ENCODE peak calls at places on chromosomes 1 and 21, in nine cellular contexts. N, H, V, X, J, C, A, G and I are unnamed samples.

GRCh38 chr1:98932184-98932583 is 72.5 kb downstream of the PLPPR5 start:
- DNase-seq in A (no peak), H (no peak), G (no peak), J (no peak), C (no peak), N (no peak), V (no peak), X (no peak), I (no peak)

GRCh38 chr1:28339551-28339950 is 10.7 kb downstream of the MED18 start:
- DNase-seq in G (no peak), A (no peak), C (no peak), J (no peak), N (no peak), H (no peak), V (no peak), X (no peak), I (no peak)

GRCh38 chr1:198620951-198621824 is 17.7 kb upstream of the PTPRC start:
- DNase-seq in X (no peak), V (no peak), A (no peak), G (peak), H (no peak), J (peak), N (no peak), C (no peak), I (no peak)

GRCh38 chr1:1616045-1616821 is 933 bp downstream of the MIB2 start:
- DNase-seq in H (peak), X (no peak), A (no peak), G (no peak), V (peak), J (peak), N (no peak), C (peak), I (peak)

GRCh38 chr1:31239653-31240241 is at the start of gene NKAIN1:
- DNase-seq in N (no peak), C (peak), J (no peak), G (no peak), V (no peak), H (peak), A (peak), X (no peak), I (peak)

GRCh38 chr1:19639999-19640362 is 4.1 kb upstream of the NBL1 start:
- DNase-seq in A (no peak), J (no peak), V (no peak), N (no peak), H (peak), X (no peak), C (no peak), G (no peak), I (no peak)

GRCh38 chr1:230646710-230647302 is 4.5 kb downstream of the COG2 start:
- DNase-seq in C (no peak), X (no peak), J (no peak), N (no peak), A (no peak), G (no peak), H (no peak), V (no peak), I (no peak)

GRCh38 chr1:206736878-206737728 is 33.5 kb upstream of the IL19 start:
- DNase-seq in C (no peak), G (no peak), J (peak), H (no peak), N (no peak), X (no peak), A (no peak), V (no peak), I (no peak)

GRCh38 chr1:117067528-117068370 is 7.6 kb downstream of the TTF2 start:
- DNase-seq in V (peak), A (peak), G (peak), C (peak), X (no peak), N (no peak), H (peak), J (peak), I (peak)

GRCh38 chr21:36499578-36500471 is 19.9 kb upstream of the CLDN14 start:
- DNase-seq in C (no peak), G (no peak), J (no peak), A (no peak), X (peak), H (peak), V (peak), N (no peak), I (no peak)